ENCODE peak calls at places on chromosomes 11 and 22, in seven cellular contexts. X is tibial artery; S is A673; F is left ventricle myocardium inferior; E is HCT116; Z is astrocyte; P is CD8-positive, alpha-beta memory T cell. O is an unnamed sample.
A peak's percentile ranks its signal among the peaks of the same experiment; 100 is the strongest.

GRCh38 chr22:39171623-39172264 is 19.3 kb upstream of the CBX7 start:
- DNase-seq in X (peak; percentile 58), S (no peak), F (no peak), E (no peak), Z (no peak), P (no peak), O (no peak)

GRCh38 chr11:61963282-61964057 is 4.0 kb downstream of the FTH1 start:
- DNase-seq in X (peak; percentile 72), S (no peak), F (no peak), E (no peak), Z (no peak), P (no peak), O (no peak)

GRCh38 chr22:25203082-25203481 is 3.4 kb downstream of the CRYBB3 start:
- DNase-seq in X (no peak), S (no peak), F (no peak), E (no peak), Z (no peak), P (no peak), O (no peak)

GRCh38 chr11:112570335-112570734 is 309.7 kb upstream of the PLET1 start:
- DNase-seq in X (no peak), S (peak; percentile 36), F (no peak), E (no peak), Z (no peak), P (no peak), O (no peak)

GRCh38 chr11:119120639-119121007 is 757 bp upstream of the HINFP start:
- DNase-seq in X (no peak), S (peak; percentile 46), F (no peak), E (no peak), Z (peak; percentile 75), P (no peak), O (no peak)

GRCh38 chr11:112321521-112322172 is 61.0 kb upstream of the PLET1 start:
- DNase-seq in X (no peak), S (peak; percentile 89), F (peak; percentile 33), E (peak; percentile 57), Z (peak; percentile 92), P (no peak), O (peak; percentile 89)

GRCh38 chr22:35824256-35824655 is 106.6 kb downstream of the APOL5 start:
- DNase-seq in X (no peak), S (no peak), F (no peak), E (no peak), Z (no peak), P (no peak), O (no peak)

GRCh38 chr11:86632499-86633269 is 39.7 kb downstream of the ME3 start:
- DNase-seq in X (peak; percentile 75), S (peak; percentile 83), F (no peak), E (peak; percentile 68), Z (peak; percentile 97), P (no peak), O (no peak)

GRCh38 chr22:49807780-49808708 is 19.6 kb downstream of the BRD1 start:
- DNase-seq in X (no peak), S (no peak), F (no peak), E (no peak), Z (peak; percentile 14), P (peak; percentile 72), O (no peak)

GRCh38 chr11:65035579-65035978 is 5.4 kb upstream of the SAC3D1 start:
- DNase-seq in X (no peak), S (no peak), F (no peak), E (no peak), Z (no peak), P (no peak), O (no peak)

GRCh38 chr22:27801616-27802388 is at the start of gene MN1:
- DNase-seq in X (peak; percentile 85), S (peak; percentile 75), F (peak; percentile 69), E (no peak), Z (no peak), P (peak; percentile 63), O (no peak)

GRCh38 chr11:34250732-34251639 is 106.8 kb downstream of the ABTB2 start:
- DNase-seq in X (peak; percentile 87), S (peak; percentile 94), F (peak; percentile 50), E (peak; percentile 75), Z (no peak), P (peak; percentile 86), O (no peak)

GRCh38 chr11:100712618-100713017 is 25.5 kb downstream of the ARHGAP42 start:
- DNase-seq in X (no peak), S (no peak), F (no peak), E (no peak), Z (no peak), P (no peak), O (no peak)

GRCh38 chr11:130585545-130585944 is 137.1 kb downstream of the ADAMTS15 start:
- DNase-seq in X (no peak), S (no peak), F (no peak), E (no peak), Z (peak; percentile 90), P (no peak), O (no peak)

GRCh38 chr11:73393479-73394415 is 17.5 kb downstream of the RELT start:
- DNase-seq in X (peak; percentile 83), S (peak; percentile 88), F (peak; percentile 72), E (peak; percentile 41), Z (peak; percentile 58), P (peak; percentile 78), O (peak; percentile 76)

GRCh38 chr11:30342736-30343166 is 19.8 kb downstream of the ARL14EP start:
- DNase-seq in X (no peak), S (no peak), F (no peak), E (no peak), Z (no peak), P (no peak), O (no peak)

GRCh38 chr11:46914363-46914762 is 4.0 kb downstream of the LRP4 start:
- DNase-seq in X (no peak), S (no peak), F (peak; percentile 50), E (no peak), Z (no peak), P (no peak), O (no peak)

GRCh38 chr11:46913484-46913883 is 4.9 kb downstream of the LRP4 start:
- DNase-seq in X (no peak), S (no peak), F (no peak), E (no peak), Z (no peak), P (no peak), O (no peak)

GRCh38 chr11:46914910-46915309 is 3.4 kb downstream of the LRP4 start:
- DNase-seq in X (no peak), S (no peak), F (no peak), E (no peak), Z (no peak), P (no peak), O (no peak)

GRCh38 chr11:46916251-46916650 is 2.1 kb downstream of the LRP4 start:
- DNase-seq in X (no peak), S (no peak), F (no peak), E (no peak), Z (no peak), P (no peak), O (no peak)

GRCh38 chr11:46912526-46913150 is 5.7 kb downstream of the LRP4 start:
- DNase-seq in X (no peak), S (peak; percentile 86), F (no peak), E (no peak), Z (no peak), P (no peak), O (no peak)
- H3K27ac ChIP-seq in X (no peak overlapping the region), S (peak overlapping the region; percentile 49), F (no peak overlapping the region), E (no peak overlapping the region), Z (no peak overlapping the region), P (no peak overlapping the region), O (no peak overlapping the region)

GRCh38 chr11:22829231-22830081 is at the start of gene SVIP:
- DNase-seq in X (peak; percentile 95), S (peak; percentile 94), F (peak; percentile 94), E (peak; percentile 87), Z (peak; percentile 71), P (peak; percentile 95), O (peak; percentile 97)
- H3K27ac ChIP-seq in X (peak within 1 kb of the TSS; percentile 87), S (peak within 1 kb of the TSS; percentile 21), F (peak within 1 kb of the TSS; percentile 89), E (peak within 1 kb of the TSS; percentile 81), Z (peak within 1 kb of the TSS; percentile 64), P (peak within 1 kb of the TSS; percentile 86), O (peak within 1 kb of the TSS; percentile 90)

DNA sequence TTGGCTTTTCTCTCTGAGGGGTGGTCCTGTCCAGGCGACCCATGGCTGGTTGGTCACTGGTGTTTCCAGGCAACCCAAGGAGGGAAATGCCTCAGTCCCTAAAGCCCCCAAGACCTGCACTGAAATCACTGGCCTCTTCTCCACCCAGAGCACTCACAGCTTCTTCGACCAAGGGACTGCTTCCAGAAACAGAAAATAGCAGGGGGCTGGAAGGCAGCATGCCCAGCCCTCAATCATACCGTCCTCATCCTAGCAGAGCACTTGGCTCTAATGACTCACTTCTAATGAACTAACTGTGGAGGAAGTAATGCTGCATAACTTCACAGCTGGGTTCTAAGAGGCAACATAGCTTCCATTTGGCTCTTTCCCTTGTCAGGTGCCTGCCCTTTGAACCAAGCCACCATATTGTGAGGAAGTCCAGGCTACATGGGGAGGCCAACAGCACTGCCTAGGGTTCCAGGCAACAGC is 27.6 kb downstream of the DKK3 start:
- DNase-seq in X (no peak), S (peak; percentile 69), F (no peak), E (no peak), Z (peak; percentile 60), P (no peak), O (no peak)
- H3K27ac ChIP-seq in X (peak overlapping the region; percentile 83), S (no peak overlapping the region), F (peak overlapping the region; percentile 96), E (no peak overlapping the region), Z (peak overlapping the region; percentile 85), P (no peak overlapping the region), O (peak overlapping the region; percentile 71)

DNA sequence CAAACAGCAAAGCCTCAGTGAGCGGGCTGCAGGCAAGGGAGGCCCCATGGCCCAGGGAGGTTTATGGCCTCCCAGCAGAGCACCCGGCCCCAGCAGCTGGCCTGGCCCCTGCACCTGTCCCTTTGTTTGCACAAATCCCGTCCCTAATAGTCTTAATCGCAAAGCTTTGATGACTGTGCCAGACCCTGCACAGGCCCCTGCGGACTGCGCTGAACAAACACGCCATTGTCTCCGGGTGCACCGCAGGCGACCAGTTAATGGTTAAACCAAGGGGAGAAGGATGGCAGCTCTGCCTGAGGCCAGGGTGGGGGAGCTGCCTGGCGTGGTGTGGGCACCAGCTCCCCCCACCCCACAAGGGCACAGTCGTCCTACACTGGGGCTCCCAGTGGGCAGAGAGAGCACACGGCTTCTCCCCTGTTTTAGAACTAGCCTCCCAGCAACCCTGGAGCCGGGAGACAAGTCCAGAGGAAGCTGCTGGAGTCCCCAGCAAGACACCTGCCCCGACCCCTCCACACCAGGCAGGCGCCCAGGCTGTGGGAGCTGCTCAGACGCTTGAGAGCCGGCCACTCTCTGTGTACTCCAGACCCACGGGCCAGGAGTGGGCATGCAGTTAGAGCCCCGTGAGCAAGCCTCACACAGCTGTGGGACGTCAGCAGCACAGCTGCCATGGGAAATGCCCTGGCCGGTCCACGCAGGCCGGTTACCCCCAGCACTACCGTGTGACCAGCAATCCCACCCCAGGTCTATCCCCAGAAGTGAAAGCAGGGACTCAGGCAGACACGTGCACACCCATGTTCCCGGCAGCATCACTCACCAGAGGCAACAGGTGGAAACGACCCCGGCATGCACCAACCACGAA is 39.7 kb upstream of the TH start:
- DNase-seq in X (peak; percentile 50), S (no peak), F (no peak), E (peak; percentile 37), Z (no peak), P (no peak), O (no peak)
- H3K27ac ChIP-seq in X (no peak overlapping the region), S (no peak overlapping the region), F (no peak overlapping the region), E (no peak overlapping the region), Z (no peak overlapping the region), P (no peak overlapping the region), O (no peak overlapping the region)